ENCODE peak calls at places on chromosomes 7 and 10, in four cellular contexts. K is astrocyte of the hippocampus, U is neuronal stem cell, S is foreskin fibroblast. O is an unnamed sample.

GRCh38 chr7:141201145-141201885 is 127.5 kb downstream of the TMEM178B start:
- DNase-seq in U (no peak), K (peak), S (no peak), O (no peak)

GRCh38 chr7:23598321-23598720 is 1.1 kb downstream of the CCDC126 start:
- DNase-seq in S (peak), K (no peak), U (no peak), O (no peak)

GRCh38 chr7:31782411-31782991 is 95.5 kb downstream of the PPP1R17 start:
- DNase-seq in S (peak), K (peak), U (peak), O (peak)

GRCh38 chr10:95562326-95562725 is 1.2 kb upstream of the SORBS1 start:
- DNase-seq in S (no peak), K (no peak), U (no peak), O (no peak)

GRCh38 chr10:60937784-60938654 is 6.0 kb downstream of the RHOBTB1 start:
- DNase-seq in S (peak), U (no peak), K (peak), O (no peak)

GRCh38 chr10:99337261-99337905 is 8.2 kb downstream of the CNNM1 start:
- DNase-seq in K (peak), U (no peak), S (peak), O (no peak)

GRCh38 chr7:30032310-30033125 is 4.3 kb downstream of the PLEKHA8 start:
- DNase-seq in U (no peak), K (no peak), S (peak), O (no peak)

GRCh38 chr7:4792537-4793126 is 17.2 kb downstream of the AP5Z1 start:
- DNase-seq in S (peak), U (peak), K (peak), O (peak)

GRCh38 chr10:70166394-70166793 is 3.9 kb downstream of the SAR1A start:
- DNase-seq in S (no peak), U (no peak), K (no peak), O (no peak)

O was measured in H9.